ENCODE peak calls at places on chromosomes 1 and 21, in seven cellular contexts. J is left lobe of liver; W is PC-3; F is stimulated activated naive CD8-positive, alpha-beta T cell treated with anti-CD3 and anti-CD28 coated beads, Interleukin-15, Interleukin-2, amounts not matched to agents 100 U/mL and 50 U/mL, for 24 hours; K is activated T-cell treated with anti-CD3 and anti-CD28 coated beads, Interleukin-2, amount 50 U/mL, for 4 hours; U is CD4-positive, alpha-beta T cell; A is activated naive CD8-positive, alpha-beta T cell treated with anti-CD3 and anti-CD28 coated beads, Interleukin-2, amount 50 U/mL, for 24 hours. D is an unnamed sample.
A peak's percentile ranks its signal among the peaks of the same experiment; 100 is the strongest.

GRCh38 chr1:42943166-42943565 is 15.5 kb downstream of the SLC2A1 start:
- ATAC-seq in J (peak; percentile 72), W (peak; percentile 53), F (no peak), K (peak; percentile 41), U (peak; percentile 69), A (peak; percentile 35), D (peak; percentile 34)

GRCh38 chr1:86389315-86389714 is 6.8 kb downstream of the ODF2L start:
- ATAC-seq in J (no peak), W (no peak), F (no peak), K (no peak), U (peak; percentile 80), A (no peak), D (no peak)

GRCh38 chr1:1917995-1918900 is 831 bp downstream of the TMEM52 start:
- ATAC-seq in J (peak; percentile 1), W (no peak), F (no peak), K (no peak), U (no peak), A (no peak), D (no peak)

GRCh38 chr1:182301467-182302198 is 90.0 kb downstream of the GLUL start:
- ATAC-seq in J (peak; percentile 83), W (peak; percentile 33), F (peak; percentile 48), K (peak; percentile 23), U (peak; percentile 24), A (peak; percentile 60), D (peak; percentile 25)

GRCh38 chr21:15134711-15135110 is 69.9 kb upstream of the NRIP1 start:
- ATAC-seq in J (peak; percentile 16), W (peak; percentile 35), F (no peak), K (no peak), U (no peak), A (no peak), D (no peak)

GRCh38 chr1:226364129-226364899 is 43.6 kb downstream of the PARP1 start:
- ATAC-seq in J (peak; percentile 47), W (no peak), F (no peak), K (no peak), U (no peak), A (no peak), D (no peak)

GRCh38 chr1:58929667-58930325 is 145.9 kb upstream of the JUN start:
- ATAC-seq in J (no peak), W (peak; percentile 55), F (peak; percentile 57), K (peak; percentile 77), U (peak; percentile 94), A (peak; percentile 43), D (no peak)

GRCh38 chr1:223227486-223228196 is 84.6 kb upstream of the TLR5 start:
- ATAC-seq in J (no peak), W (no peak), F (no peak), K (no peak), U (no peak), A (no peak), D (no peak)

GRCh38 chr1:76162254-76162653 is 87.7 kb downstream of the ST6GALNAC3 start:
- ATAC-seq in J (no peak), W (no peak), F (no peak), K (no peak), U (no peak), A (no peak), D (no peak)

GRCh38 chr1:239803666-239804228 is 287.9 kb upstream of the FMN2 start:
- ATAC-seq in J (no peak), W (no peak), F (no peak), K (no peak), U (no peak), A (no peak), D (no peak)

GRCh38 chr1:2273401-2274090 is 45.4 kb downstream of the SKI start:
- ATAC-seq in J (no peak), W (no peak), F (no peak), K (no peak), U (peak; percentile 4), A (no peak), D (peak; percentile 21)

GRCh38 chr1:243459059-243459458 is 203.2 kb downstream of the SDCCAG8 start:
- ATAC-seq in J (no peak), W (no peak), F (no peak), K (no peak), U (no peak), A (no peak), D (no peak)

GRCh38 chr1:8552135-8552534 is 234.2 kb downstream of the SLC45A1 start:
- ATAC-seq in J (no peak), W (no peak), F (no peak), K (no peak), U (no peak), A (no peak), D (no peak)

GRCh38 chr21:35475768-35476167 is 426.7 kb upstream of the RUNX1 start:
- ATAC-seq in J (no peak), W (no peak), F (peak; percentile 32), K (peak; percentile 28), U (peak; percentile 46), A (peak; percentile 46), D (no peak)

GRCh38 chr1:3255680-3256079 is 186.7 kb downstream of the PRDM16 start:
- ATAC-seq in J (no peak), W (no peak), F (no peak), K (no peak), U (no peak), A (no peak), D (no peak)

GRCh38 chr1:11707621-11708276 is 16.2 kb downstream of the DRAXIN start:
- ATAC-seq in J (peak; percentile 87), W (no peak), F (no peak), K (no peak), U (no peak), A (no peak), D (no peak)

GRCh38 chr1:12001249-12001917 is 17.9 kb upstream of the MIIP start:
- ATAC-seq in J (no peak), W (no peak), F (no peak), K (no peak), U (no peak), A (no peak), D (no peak)

GRCh38 chr1:94327001-94327685 is 89.8 kb upstream of the ARHGAP29 start:
- ATAC-seq in J (peak; percentile 51), W (no peak), F (no peak), K (no peak), U (no peak), A (no peak), D (no peak)

D was measured in gastroesophageal sphincter.